ENCODE peak calls at places on chromosomes 13 and 19, in ten cellular contexts. A is activated CD4-positive, CD25-positive, alpha-beta regulatory T cell; R is caudate nucleus; S is AG20443; K is right lobe of liver; W is hepatic stellate cell; O is stimulated activated CD8-positive, alpha-beta memory T cell treated with anti-CD3 and anti-CD28 coated beads, Interleukin-12 subunit alpha, Interleukin-12 subunit beta, amount 100 ng/mL, for 4 hours; V is activated T-cell treated with anti-CD3 and anti-CD28 coated beads, Interleukin-2, amount 50 U/mL, for 4 hours; E is stimulated activated CD4-positive, alpha-beta T cell treated with anti-CD3 and anti-CD28 coated beads, TNF-alpha, amount 100 ng/mL, for 24 hours; C is A549. F is an unnamed sample.

GRCh38 chr19:18415177-18415867 is 3.9 kb upstream of the SSBP4 start:
- DNase-seq in A (no peak), R (no peak), S (peak), K (peak), W (peak), O (no peak), V (no peak), E (no peak), C (no peak), F (peak)

GRCh38 chr19:35757231-35757748 is 461 bp upstream of the HSPB6 start:
- DNase-seq in A (no peak), R (peak), S (peak), K (peak), W (peak), O (no peak), V (no peak), E (no peak), C (peak), F (peak)

GRCh38 chr19:5200844-5201243 is 139.8 kb downstream of the PTPRS start:
- DNase-seq in A (no peak), R (no peak), S (no peak), K (no peak), W (no peak), O (no peak), V (no peak), E (no peak), C (no peak), F (no peak)

GRCh38 chr13:102386461-102386860 is 15.4 kb downstream of the FGF14 start:
- DNase-seq in A (no peak), R (no peak), S (no peak), K (no peak), W (no peak), O (no peak), V (no peak), E (no peak), C (no peak), F (no peak)

GRCh38 chr19:31180907-31181306 is 168.3 kb downstream of the TSHZ3 start:
- DNase-seq in A (no peak), R (no peak), S (no peak), K (no peak), W (no peak), O (no peak), V (no peak), E (no peak), C (no peak), F (no peak)

GRCh38 chr13:107883561-107884175 is 331.7 kb downstream of the LIG4 start:
- DNase-seq in A (no peak), R (no peak), S (no peak), K (no peak), W (peak), O (no peak), V (no peak), E (no peak), C (no peak), F (no peak)

GRCh38 chr13:85985791-85986190 is 186.6 kb upstream of the SLITRK6 start:
- DNase-seq in A (no peak), R (no peak), S (no peak), K (no peak), W (no peak), O (no peak), V (no peak), E (no peak), C (no peak), F (no peak)

GRCh38 chr19:41913476-41914190 is 14.6 kb downstream of the ERFL start:
- DNase-seq in A (no peak), R (no peak), S (no peak), K (no peak), W (no peak), O (no peak), V (no peak), E (no peak), C (no peak), F (no peak)

GRCh38 chr19:55832676-55833075 is 877 bp upstream of the NLRP11 start:
- DNase-seq in A (no peak), R (no peak), S (no peak), K (no peak), W (no peak), O (no peak), V (no peak), E (no peak), C (no peak), F (no peak)

GRCh38 chr13:43348397-43348796 is 325.0 kb downstream of the DNAJC15 start:
- DNase-seq in A (no peak), R (no peak), S (no peak), K (no peak), W (no peak), O (no peak), V (no peak), E (no peak), C (no peak), F (no peak)

GRCh38 chr13:42417624-42418023 is 145.7 kb downstream of the AKAP11 start:
- DNase-seq in A (no peak), R (no peak), S (no peak), K (no peak), W (no peak), O (no peak), V (no peak), E (no peak), C (no peak), F (no peak)

GRCh38 chr13:82257790-82258507 is 1624.3 kb downstream of the SLITRK1 start:
- DNase-seq in A (no peak), R (no peak), S (no peak), K (no peak), W (no peak), O (no peak), V (no peak), E (no peak), C (no peak), F (no peak)

GRCh38 chr13:48505597-48506091 is 27.2 kb downstream of the RCBTB2 start:
- DNase-seq in A (peak), R (no peak), S (peak), K (no peak), W (no peak), O (no peak), V (peak), E (no peak), C (no peak), F (no peak)

GRCh38 chr13:69820180-69820579 is 287.4 kb upstream of the ATXN8OS start:
- DNase-seq in A (no peak), R (no peak), S (no peak), K (no peak), W (no peak), O (no peak), V (no peak), E (no peak), C (no peak), F (no peak)

GRCh38 chr13:67943116-67943515 is 713.0 kb upstream of the PCDH9 start:
- DNase-seq in A (no peak), R (no peak), S (no peak), K (no peak), W (no peak), O (no peak), V (no peak), E (no peak), C (no peak), F (no peak)